ENCODE peak calls at places on chromosome 1, in six cellular contexts. One of them, this sample, is unnamed.

GRCh38 chr1:41810446-41810845 is 108.3 kb downstream of the HIVEP3 start:
- DNase-seq in non-pigmented ciliary epithelial cell: no peak
- DNase-seq in GM12865: peak
- DNase-seq in NAMALWA: peak
- DNase-seq in HuH-7.5: no peak
- DNase-seq in NCI-H774: no peak
- DNase-seq in this sample: peak

GRCh38 chr1:26761217-26761616 is 26.5 kb upstream of the PIGV start:
- DNase-seq in non-pigmented ciliary epithelial cell: no peak
- DNase-seq in NCI-H774: no peak
- DNase-seq in GM12865: no peak
- DNase-seq in NAMALWA: no peak
- DNase-seq in HuH-7.5: no peak
- DNase-seq in this sample: no peak

GRCh38 chr1:116914667-116915066 is 5.0 kb downstream of the PTGFRN start:
- DNase-seq in non-pigmented ciliary epithelial cell: no peak
- DNase-seq in HuH-7.5: no peak
- DNase-seq in GM12865: no peak
- DNase-seq in NAMALWA: no peak
- DNase-seq in NCI-H774: no peak
- DNase-seq in this sample: no peak

GRCh38 chr1:61426254-61426653 is 298.7 kb downstream of the TM2D1 start:
- DNase-seq in HuH-7.5: no peak
- DNase-seq in NAMALWA: no peak
- DNase-seq in non-pigmented ciliary epithelial cell: no peak
- DNase-seq in NCI-H774: peak
- DNase-seq in GM12865: no peak
- DNase-seq in this sample: no peak

GRCh38 chr1:199794105-199794863 is 233.2 kb upstream of the NR5A2 start:
- DNase-seq in NAMALWA: no peak
- DNase-seq in non-pigmented ciliary epithelial cell: no peak
- DNase-seq in NCI-H774: no peak
- DNase-seq in HuH-7.5: no peak
- DNase-seq in GM12865: no peak
- DNase-seq in this sample: no peak

GRCh38 chr1:114462341-114462740 is 48.7 kb downstream of the TRIM33 start:
- DNase-seq in NAMALWA: no peak
- DNase-seq in NCI-H774: no peak
- DNase-seq in HuH-7.5: no peak
- DNase-seq in GM12865: no peak
- DNase-seq in non-pigmented ciliary epithelial cell: no peak
- DNase-seq in this sample: no peak

GRCh38 chr1:11805454-11806306 is at the start of the genes CLCN6 and MTHFR:
- DNase-seq in NCI-H774: peak
- DNase-seq in NAMALWA: peak
- DNase-seq in GM12865: peak
- DNase-seq in non-pigmented ciliary epithelial cell: peak
- DNase-seq in HuH-7.5: peak
- DNase-seq in this sample: peak

GRCh38 chr1:21368514-21369289 is 71.2 kb upstream of the NBPF3 start:
- DNase-seq in NAMALWA: peak
- DNase-seq in GM12865: peak
- DNase-seq in non-pigmented ciliary epithelial cell: peak
- DNase-seq in HuH-7.5: peak
- DNase-seq in NCI-H774: peak
- DNase-seq in this sample: peak

GRCh38 chr1:175922254-175922881 is 179.0 kb upstream of the TNR start:
- DNase-seq in HuH-7.5: no peak
- DNase-seq in non-pigmented ciliary epithelial cell: no peak
- DNase-seq in GM12865: no peak
- DNase-seq in NCI-H774: no peak
- DNase-seq in NAMALWA: no peak
- DNase-seq in this sample: no peak

GRCh38 chr1:181079920-181080319 is 8.6 kb upstream of the IER5 start:
- DNase-seq in NCI-H774: no peak
- DNase-seq in non-pigmented ciliary epithelial cell: no peak
- DNase-seq in HuH-7.5: no peak
- DNase-seq in NAMALWA: no peak
- DNase-seq in GM12865: no peak
- DNase-seq in this sample: no peak

This sample was measured in islet precursor cell.